ENCODE peak calls at places on chromosomes 4 and X, in nine cellular contexts. Q is bronchial epithelial cell; F is CD4-positive, alpha-beta memory T cell; T is tibial nerve; L is cardiac muscle cell; P is choroid plexus epithelial cell; M is heart left ventricle; Z is GM23338; W is ovary. H is an unnamed sample.

GRCh38 chr4:41572414-41572986 is 34.5 kb downstream of the LIMCH1 start:
- DNase-seq in Q (no peak), F (no peak), T (no peak), L (no peak), P (no peak), M (no peak), Z (no peak), W (no peak), H (no peak)

GRCh38 chr4:148116264-148116663 is 325.9 kb downstream of the NR3C2 start:
- DNase-seq in Q (no peak), F (no peak), T (peak; percentile 25), L (peak; percentile 82), P (peak; percentile 93), M (no peak), Z (no peak), W (no peak), H (peak; percentile 31)

GRCh38 chr4:3869661-3870566 is 103.7 kb downstream of the ADRA2C start:
- DNase-seq in Q (no peak), F (no peak), T (no peak), L (no peak), P (no peak), M (no peak), Z (no peak), W (peak; percentile 19), H (no peak)

GRCh38 chr4:107120661-107121060 is 84.5 kb upstream of the DKK2 start:
- DNase-seq in Q (no peak), F (no peak), T (no peak), L (peak; percentile 17), P (peak; percentile 63), M (no peak), Z (peak; percentile 29), W (no peak), H (no peak)

GRCh38 chr4:140653718-140654515 is 85.2 kb upstream of the UCP1 start:
- DNase-seq in Q (no peak), F (no peak), T (no peak), L (peak; percentile 92), P (peak; percentile 86), M (no peak), Z (peak; percentile 15), W (no peak), H (no peak)

GRCh38 chr4:139333046-139333445 is 30.8 kb upstream of the NDUFC1 start:
- DNase-seq in Q (peak; percentile 53), F (no peak), T (no peak), L (no peak), P (no peak), M (no peak), Z (no peak), W (no peak), H (no peak)

GRCh38 chrX:136858007-136858756 is 22.3 kb downstream of the RBMX start:
- DNase-seq in Q (no peak), F (no peak), T (no peak), L (no peak), P (no peak), M (no peak), Z (no peak), W (no peak), H (no peak)

GRCh38 chr4:55336138-55337034 is 9.7 kb upstream of the SRD5A3 start:
- DNase-seq in Q (no peak), F (no peak), T (no peak), L (no peak), P (no peak), M (no peak), Z (no peak), W (no peak), H (peak; percentile 76)

GRCh38 chrX:96126182-96126581 is 558.5 kb upstream of the DIAPH2 start:
- DNase-seq in Q (no peak), F (no peak), T (no peak), L (no peak), P (no peak), M (no peak), Z (peak; percentile 3), W (no peak), H (no peak)

GRCh38 chrX:124028177-124028576 is 66.7 kb downstream of the STAG2 start:
- DNase-seq in Q (peak; percentile 61), F (no peak), T (no peak), L (no peak), P (peak; percentile 7), M (no peak), Z (no peak), W (no peak), H (no peak)

GRCh38 chrX:69362889-69363288 is 141.2 kb upstream of the NALF2 start:
- DNase-seq in Q (no peak), F (no peak), T (peak; percentile 17), L (peak; percentile 63), P (no peak), M (peak; percentile 37), Z (no peak), W (peak; percentile 54), H (no peak)

GRCh38 chr4:13378973-13379759 is 105.0 kb downstream of the RAB28 start:
- DNase-seq in Q (no peak), F (no peak), T (no peak), L (no peak), P (no peak), M (no peak), Z (no peak), W (no peak), H (no peak)

GRCh38 chr4:624705-625590 is at the start of gene PDE6B:
- DNase-seq in Q (no peak), F (no peak), T (no peak), L (no peak), P (no peak), M (no peak), Z (peak; percentile 52), W (no peak), H (no peak)

GRCh38 chrX:129793604-129794191 is 13.9 kb downstream of the SASH3 start:
- DNase-seq in Q (no peak), F (no peak), T (no peak), L (no peak), P (no peak), M (no peak), Z (no peak), W (no peak), H (no peak)

GRCh38 chr4:126778348-126778747 is 854.4 kb upstream of the INTU start:
- DNase-seq in Q (peak; percentile 84), F (no peak), T (no peak), L (peak; percentile 80), P (peak; percentile 83), M (no peak), Z (no peak), W (no peak), H (peak; percentile 11)

GRCh38 chrX:134144231-134144630 is 92.8 kb upstream of the CCDC160 start:
- DNase-seq in Q (peak; percentile 4), F (peak; percentile 16), T (no peak), L (peak; percentile 21), P (peak; percentile 20), M (no peak), Z (peak; percentile 35), W (no peak), H (peak; percentile 19)

GRCh38 chr4:138861130-138861529 is 154.5 kb upstream of the NOCT start:
- DNase-seq in Q (no peak), F (no peak), T (no peak), L (no peak), P (peak; percentile 73), M (no peak), Z (no peak), W (no peak), H (no peak)

GRCh38 chr4:66357316-66357715 is 687.0 kb upstream of the EPHA5 start:
- DNase-seq in Q (no peak), F (no peak), T (no peak), L (peak; percentile 3), P (peak; percentile 38), M (no peak), Z (no peak), W (no peak), H (no peak)

GRCh38 chr4:175671491-175671934 is 140.6 kb downstream of the GPM6A start:
- DNase-seq in Q (no peak), F (no peak), T (no peak), L (no peak), P (peak; percentile 5), M (no peak), Z (peak; percentile 69), W (no peak), H (no peak)

GRCh38 chrX:65772842-65773241 is 105.4 kb downstream of the MSN start:
- DNase-seq in Q (peak; percentile 15), F (no peak), T (peak; percentile 4), L (no peak), P (no peak), M (no peak), Z (no peak), W (no peak), H (no peak)

GRCh38 chr4:123750044-123750443 is 353.4 kb downstream of the SPRY1 start:
- DNase-seq in Q (no peak), F (no peak), T (no peak), L (no peak), P (peak; percentile 55), M (no peak), Z (peak; percentile 54), W (no peak), H (no peak)

GRCh38 chr4:37837446-37837845 is 11.0 kb downstream of the PGM2 start:
- DNase-seq in Q (peak; percentile 75), F (no peak), T (no peak), L (peak; percentile 92), P (peak; percentile 87), M (no peak), Z (no peak), W (no peak), H (peak; percentile 39)
- H3K4me3 ChIP-seq in Q (no peak overlapping the region), F (no peak overlapping the region), T (no peak overlapping the region), L (no peak overlapping the region), P (no peak overlapping the region), M (no peak overlapping the region), Z (no peak overlapping the region), W (no peak overlapping the region), H (no peak overlapping the region)

GRCh38 chr4:21949073-21949457 is 493 bp upstream of the KCNIP4 start:
- DNase-seq in Q (no peak), F (no peak), T (no peak), L (peak; percentile 17), P (no peak), M (peak; percentile 22), Z (peak; percentile 37), W (peak; percentile 41), H (no peak)
- H3K4me3 ChIP-seq in Q (no peak overlapping the region), F (no peak overlapping the region), T (peak overlapping the region; percentile 28), L (peak overlapping the region; percentile 62), P (peak overlapping the region; percentile 28), M (peak overlapping the region; percentile 39), Z (peak overlapping the region; percentile 78), W (peak overlapping the region; percentile 42), H (no peak overlapping the region)

GRCh38 chrX:38216642-38217041 is 4.0 kb downstream of the SRPX start:
- DNase-seq in Q (no peak), F (no peak), T (no peak), L (no peak), P (peak; percentile 88), M (no peak), Z (no peak), W (no peak), H (no peak)
- H3K4me3 ChIP-seq in Q (no peak overlapping the region), F (no peak overlapping the region), T (no peak overlapping the region), L (no peak overlapping the region), P (no peak overlapping the region), M (no peak overlapping the region), Z (no peak overlapping the region), W (no peak overlapping the region), H (no peak overlapping the region)

DNA sequence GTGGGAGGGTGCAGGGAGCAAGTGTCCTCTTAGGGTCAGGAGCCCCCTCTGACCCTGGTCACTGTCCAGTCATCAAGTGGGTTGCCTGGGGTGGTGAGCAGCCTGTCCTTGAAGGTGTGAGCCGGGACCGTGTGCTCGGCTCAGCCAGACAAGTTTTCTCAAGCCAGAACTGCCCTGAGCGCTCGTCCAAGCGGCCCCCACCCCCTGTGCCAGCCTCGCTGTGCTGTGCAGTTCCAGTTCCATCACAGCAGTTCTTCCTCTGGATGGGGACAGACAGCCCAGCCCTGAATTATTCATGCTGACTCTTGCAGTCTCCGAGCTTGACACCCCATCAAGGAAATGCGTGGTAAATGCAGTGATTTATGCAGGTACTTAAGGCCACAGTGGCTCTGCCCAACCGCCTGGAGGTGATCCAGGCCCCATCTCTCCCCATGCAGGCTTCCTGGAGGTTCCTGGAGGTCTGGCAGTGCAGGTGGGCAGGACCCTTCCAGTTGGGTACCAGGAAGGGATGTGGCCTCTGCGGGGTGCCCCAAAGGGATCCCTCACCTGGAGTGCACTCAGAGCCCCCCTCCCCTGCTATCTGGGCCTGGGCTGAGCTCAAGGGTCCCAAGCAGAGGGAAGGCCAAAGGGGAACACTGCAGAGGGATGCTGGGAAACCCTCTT is 44.7 kb upstream of the HMX1 start:
- DNase-seq in Q (no peak), F (no peak), T (no peak), L (no peak), P (no peak), M (no peak), Z (no peak), W (no peak), H (no peak)
- H3K4me3 ChIP-seq in Q (no peak overlapping the region), F (no peak overlapping the region), T (no peak overlapping the region), L (no peak overlapping the region), P (no peak overlapping the region), M (no peak overlapping the region), Z (no peak overlapping the region), W (no peak overlapping the region), H (no peak overlapping the region)